ENCODE peak calls at places on chromosomes 2 and 18, in eight cellular contexts. K is PC-3, A is endothelial cell of umbilical vein, Y is H1, U is HCT116, G is mammary epithelial cell, E is neural progenitor cell, R is hepatocyte. P is an unnamed sample. For H3K36me3 and H4K20me1, the result is how much of the 10 kb centered on the place peaks cover.

GRCh38 chr18:61284039-61284438 is 49.2 kb upstream of the CDH20 start:
- DNase-seq in G (no peak), R (no peak), Y (no peak), A (no peak), E (no peak), U (no peak), K (no peak), P (no peak)

GRCh38 chr2:43051316-43051715 is 175.1 kb downstream of the ZFP36L2 start:
- DNase-seq in A (peak), G (peak), K (peak), E (no peak), U (peak), Y (no peak), R (no peak), P (peak)

GRCh38 chr18:46676162-46676830 is 19.3 kb upstream of the LOXHD1 start:
- DNase-seq in K (peak), Y (peak), A (peak), G (no peak), E (no peak), R (no peak), U (no peak), P (peak)

GRCh38 chr18:50441518-50441917 is 66.7 kb downstream of the SKA1 start:
- DNase-seq in R (no peak), Y (no peak), G (peak), K (no peak), U (no peak), E (peak), A (no peak), P (peak)

GRCh38 chr2:8043295-8043694 is 638.6 kb upstream of the ID2 start:
- DNase-seq in K (no peak), G (no peak), E (no peak), Y (no peak), R (no peak), U (no peak), A (no peak), P (no peak)

GRCh38 chr2:69997296-69998184 is 36.1 kb upstream of the ASPRV1 start:
- DNase-seq in G (peak), E (no peak), A (no peak), Y (no peak), R (peak), U (peak), K (peak), P (no peak)

GRCh38 chr2:284896-285492 is 2.9 kb downstream of the ALKAL2 start:
- DNase-seq in A (no peak), R (no peak), G (no peak), K (peak), E (no peak), Y (no peak), U (no peak), P (no peak)

GRCh38 chr2:160225722-160226121 is 25.6 kb upstream of the ITGB6 start:
- DNase-seq in G (peak), A (no peak), E (no peak), Y (no peak), K (peak), U (no peak), R (no peak), P (no peak)

GRCh38 chr2:24708537-24709152 is 84.5 kb downstream of the PTRHD1 start:
- DNase-seq in K (peak), A (peak), U (no peak), R (peak), G (peak), Y (no peak), E (no peak), P (peak)

GRCh38 chr18:11495441-11495840 is 114.0 kb upstream of the SLC35G4 start:
- DNase-seq in U (no peak), Y (no peak), R (no peak), G (no peak), E (no peak), A (no peak), K (no peak), P (no peak)

GRCh38 chr2:160576054-160576499 is 82.5 kb upstream of the RBMS1 start:
- DNase-seq in A (peak), G (peak), Y (no peak), K (peak), U (no peak), E (no peak), R (peak), P (no peak)

GRCh38 chr18:63178526-63178880 is 141.1 kb downstream of the BCL2 start:
- DNase-seq in Y (no peak), A (no peak), K (no peak), R (peak), E (peak), G (no peak), U (no peak), P (no peak)

GRCh38 chr2:229445013-229445412 is 173.9 kb upstream of the PID1 start:
- DNase-seq in K (peak), E (no peak), R (peak), U (peak), G (peak), Y (peak), A (peak), P (peak)

GRCh38 chr2:170017848-170018492 is 160.0 kb upstream of the MYO3B start:
- DNase-seq in R (no peak), G (no peak), Y (no peak), K (no peak), E (no peak), A (no peak), U (no peak), P (peak)

GRCh38 chr2:147273628-147274027 is 571.2 kb upstream of the ACVR2A start:
- DNase-seq in E (no peak), Y (no peak), A (no peak), K (peak), G (peak), U (no peak), R (no peak), P (no peak)

GRCh38 chr18:53952700-53953099 is 271.8 kb downstream of the MBD2 start:
- DNase-seq in A (no peak), Y (no peak), G (no peak), K (no peak), R (no peak), U (no peak), E (no peak), P (no peak)

GRCh38 chr2:6184532-6185302 is 492.5 kb downstream of the SOX11 start:
- DNase-seq in A (no peak), R (peak), G (no peak), E (peak), U (no peak), K (no peak), Y (no peak), P (peak)

DNA sequence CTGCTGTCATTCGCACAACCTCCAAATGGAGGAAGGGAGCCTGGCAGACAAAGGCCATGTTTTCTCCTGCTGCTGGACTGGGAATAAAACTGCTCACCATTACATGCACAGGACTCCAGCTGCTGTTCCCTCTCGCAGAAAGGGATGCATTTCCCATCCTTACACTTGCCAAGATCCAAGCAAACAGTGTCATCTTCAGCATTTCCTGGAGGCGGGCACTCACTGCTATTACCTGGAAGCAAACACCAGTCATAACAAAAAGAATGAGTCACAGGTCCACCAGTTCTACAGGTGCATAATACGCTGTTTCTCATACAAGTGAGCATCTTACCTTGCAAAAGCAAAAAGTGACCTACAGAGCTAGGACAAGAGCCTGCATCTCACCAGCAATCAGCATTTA is 22.7 kb downstream of the IAH1 start:
- DNase-seq in R (peak), U (no peak), G (peak), K (peak), E (no peak), A (no peak), Y (no peak), P (no peak)
- H3K36me3 ChIP-seq in R (under half), U (under half), G (under half), K (under half), E (under half), A (under half), Y (under half), P (under half)

GRCh38 chr18:67068608-67069007 is 447.9 kb downstream of the DSEL start:
- DNase-seq in A (no peak), U (no peak), G (no peak), R (no peak), E (no peak), Y (no peak), K (no peak), P (no peak)
- H4K20me1 ChIP-seq in A (under half), U (under half), G (under half), R (under half), E (under half), Y (under half), K (under half), P (under half)

GRCh38 chr18:44951748-44952147 is 271.1 kb downstream of the SETBP1 start:
- DNase-seq in G (no peak), K (no peak), Y (no peak), U (no peak), A (no peak), E (no peak), R (no peak), P (no peak)
- H3K4me2 ChIP-seq in G (no peak), K (no peak), Y (no peak), U (no peak), A (no peak), E (no peak), R (no peak), P (no peak)

GRCh38 chr2:76512421-76512820 is 801.7 kb upstream of the GCFC2 start:
- DNase-seq in U (no peak), A (no peak), E (no peak), G (no peak), R (no peak), K (no peak), Y (no peak), P (no peak)

GRCh38 chr2:76506538-76506937 is 795.8 kb upstream of the GCFC2 start:
- DNase-seq in Y (no peak), R (no peak), K (peak), A (no peak), G (no peak), U (no peak), E (no peak), P (no peak)
- H3K36me3 ChIP-seq in Y (under half), R (under half), K (under half), A (under half), G (under half), U (under half), E (under half), P (under half)

GRCh38 chr2:239250216-239251071 is 150.4 kb downstream of the HDAC4 start:
- DNase-seq in E (no peak), G (no peak), Y (no peak), R (no peak), U (no peak), K (no peak), A (no peak), P (no peak)
- H4K20me1 ChIP-seq in E (half or more), G (under half), Y (under half), R (under half), U (under half), K (under half), A (under half), P (under half)

GRCh38 chr2:143819190-143819735 is 690.0 kb downstream of the ARHGAP15 start:
- DNase-seq in G (no peak), R (no peak), A (no peak), Y (no peak), U (no peak), K (no peak), E (no peak), P (no peak)
- H3K4me2 ChIP-seq in G (no peak), R (no peak), A (no peak), Y (no peak), U (no peak), K (no peak), E (no peak), P (peak)

P was measured in fibroblast of lung.